ENCODE peak calls at places on chromosomes 6 and 20, in five cellular contexts. C, X, G, A and L are unnamed samples.

GRCh38 chr6:32882879-32883250 is 28.9 kb downstream of the PSMB9 start:
- DNase-seq in C (peak; percentile 20), X (peak; percentile 14), G (no peak), A (peak; percentile 37), L (no peak)

GRCh38 chr6:120230008-120230407 is 880.4 kb upstream of the MAN1A1 start:
- DNase-seq in C (no peak), X (no peak), G (no peak), A (no peak), L (no peak)

GRCh38 chr20:33299111-33299603 is 16.1 kb downstream of the BPIFB1 start:
- DNase-seq in C (peak; percentile 65), X (peak; percentile 42), G (peak; percentile 91), A (peak; percentile 29), L (no peak)

GRCh38 chr20:5550738-5551529 is 199.3 kb upstream of the SHLD1 start:
- DNase-seq in C (no peak), X (no peak), G (no peak), A (no peak), L (no peak)

GRCh38 chr20:24360531-24360930 is 108.9 kb upstream of the SYNDIG1 start:
- DNase-seq in C (no peak), X (no peak), G (no peak), A (no peak), L (no peak)

GRCh38 chr6:74939309-74939708 is 266.5 kb downstream of the COL12A1 start:
- DNase-seq in C (peak; percentile 5), X (peak; percentile 21), G (no peak), A (no peak), L (no peak)

GRCh38 chr6:151635741-151636140 is 141.9 kb downstream of the CCDC170 start:
- DNase-seq in C (no peak), X (no peak), G (no peak), A (no peak), L (no peak)

GRCh38 chr6:69705954-69706353 is 90.9 kb downstream of the LMBRD1 start:
- DNase-seq in C (no peak), X (no peak), G (no peak), A (no peak), L (no peak)

GRCh38 chr20:36070451-36070850 is 84.1 kb upstream of the EPB41L1 start:
- DNase-seq in C (peak; percentile 57), X (no peak), G (no peak), A (no peak), L (no peak)

GRCh38 chr6:119517428-119517827 is 167.9 kb upstream of the MAN1A1 start:
- DNase-seq in C (peak; percentile 28), X (no peak), G (no peak), A (no peak), L (no peak)

GRCh38 chr6:139370047-139370706 is 4.3 kb downstream of the CITED2 start:
- DNase-seq in C (peak; percentile 84), X (peak; percentile 93), G (no peak), A (peak; percentile 86), L (peak; percentile 86)

GRCh38 chr6:142773324-142773723 is 171.7 kb downstream of the HIVEP2 start:
- DNase-seq in C (no peak), X (no peak), G (no peak), A (no peak), L (no peak)

GRCh38 chr20:37416202-37417145 is 70.5 kb downstream of the SRC start:
- DNase-seq in C (no peak), X (no peak), G (no peak), A (no peak), L (no peak)

GRCh38 chr6:154356690-154357089 is at the start of gene IPCEF1:
- DNase-seq in C (no peak), X (no peak), G (no peak), A (no peak), L (no peak)

GRCh38 chr20:24917797-24918578 is 31.1 kb upstream of the CST7 start:
- DNase-seq in C (peak; percentile 80), X (peak; percentile 68), G (peak; percentile 86), A (peak; percentile 51), L (peak; percentile 5)

GRCh38 chr6:144395835-144396234 is 110.7 kb downstream of the UTRN start:
- DNase-seq in C (no peak), X (no peak), G (no peak), A (no peak), L (no peak)

GRCh38 chr6:131849799-131850198 is 42.0 kb downstream of the ENPP1 start:
- DNase-seq in C (no peak), X (no peak), G (no peak), A (no peak), L (no peak)

GRCh38 chr20:53739799-53740785 is 146.5 kb upstream of the ZNF217 start:
- DNase-seq in C (peak; percentile 45), X (peak; percentile 58), G (no peak), A (no peak), L (no peak)

GRCh38 chr6:145814035-145814500 is 527 bp downstream of the FBXO30 start:
- DNase-seq in C (no peak), X (no peak), G (no peak), A (no peak), L (peak; percentile 3)

GRCh38 chr6:148998704-148999103 is 251.9 kb downstream of the UST start:
- DNase-seq in C (no peak), X (no peak), G (no peak), A (peak; percentile 28), L (no peak)

GRCh38 chr6:117920493-117920845 is 13.4 kb downstream of the SLC35F1 start:
- DNase-seq in C (no peak), X (no peak), G (no peak), A (no peak), L (no peak)

GRCh38 chr20:35909176-35909575 is 45.1 kb downstream of the SCAND1 start:
- DNase-seq in C (no peak), X (no peak), G (no peak), A (no peak), L (no peak)

GRCh38 chr20:40689100-40689942 is at the start of gene MAFB:
- DNase-seq in C (peak; percentile 98), X (peak; percentile 94), G (peak; percentile 93), A (peak; percentile 86), L (peak; percentile 25)

GRCh38 chr6:111810321-111811235 is 62.7 kb downstream of the FYN start:
- DNase-seq in C (no peak), X (no peak), G (no peak), A (no peak), L (no peak)

GRCh38 chr6:18262812-18263560 is 1.3 kb downstream of the DEK start:
- DNase-seq in C (peak; percentile 10), X (no peak), G (no peak), A (no peak), L (no peak)

GRCh38 chr6:18261877-18262276 is 2.5 kb downstream of the DEK start:
- DNase-seq in C (no peak), X (no peak), G (no peak), A (no peak), L (no peak)

GRCh38 chr6:18263561-18264337 is 581 bp downstream of the DEK start:
- DNase-seq in C (peak; percentile 68), X (peak; percentile 61), G (peak; percentile 90), A (peak; percentile 48), L (no peak)

GRCh38 chr6:18259675-18260447 is 4.5 kb downstream of the DEK start:
- DNase-seq in C (no peak), X (no peak), G (no peak), A (no peak), L (no peak)

DNA sequence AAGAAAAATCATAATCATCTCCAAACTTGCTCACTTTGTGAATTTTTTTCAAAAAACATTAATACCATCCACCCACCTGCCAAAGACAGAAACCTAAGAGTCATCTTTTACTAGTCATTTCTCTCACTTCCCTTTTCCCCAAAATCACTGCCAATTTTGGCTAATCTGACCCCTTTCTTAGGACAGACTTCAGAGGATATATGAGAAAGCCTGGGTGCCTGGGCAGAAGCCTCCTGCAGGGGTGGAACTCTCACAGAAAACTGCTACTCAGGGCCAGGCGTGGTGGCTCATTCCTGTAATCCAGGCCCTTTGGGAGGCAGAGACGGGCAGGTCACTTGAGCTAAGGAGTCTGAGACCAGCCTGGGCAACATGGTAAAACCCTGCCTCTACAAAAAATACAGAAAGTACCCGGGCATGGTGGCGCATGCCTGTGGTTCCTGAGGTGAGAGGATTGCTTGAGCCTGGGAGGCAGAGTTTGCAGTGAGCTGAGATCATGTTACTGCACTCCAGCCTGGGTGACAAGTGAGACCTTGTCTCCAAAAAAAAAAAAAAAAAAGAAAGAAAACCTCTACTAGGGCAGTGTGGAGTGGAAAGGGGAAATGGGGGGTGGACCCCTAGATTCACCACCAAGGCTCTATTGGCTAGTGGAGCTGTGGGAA is 3.8 kb downstream of the DEK start:
- DNase-seq in C (peak; percentile 28), X (peak; percentile 36), G (no peak), A (peak; percentile 41), L (no peak)
- H3K4me3 ChIP-seq in C (no peak overlapping the region), X (no peak overlapping the region), G (no peak overlapping the region), A (no peak overlapping the region), L (no peak overlapping the region)

GRCh38 chr6:44002591-44003344 is 124.5 kb downstream of the MRPL14 start:
- DNase-seq in C (peak; percentile 49), X (peak; percentile 53), G (peak; percentile 65), A (no peak), L (no peak)
- TF ChIP-seq CTCF in C (peak; percentile 10), X (peak; percentile 28), G (no peak), A (no peak), L (peak; percentile 35)

DNA sequence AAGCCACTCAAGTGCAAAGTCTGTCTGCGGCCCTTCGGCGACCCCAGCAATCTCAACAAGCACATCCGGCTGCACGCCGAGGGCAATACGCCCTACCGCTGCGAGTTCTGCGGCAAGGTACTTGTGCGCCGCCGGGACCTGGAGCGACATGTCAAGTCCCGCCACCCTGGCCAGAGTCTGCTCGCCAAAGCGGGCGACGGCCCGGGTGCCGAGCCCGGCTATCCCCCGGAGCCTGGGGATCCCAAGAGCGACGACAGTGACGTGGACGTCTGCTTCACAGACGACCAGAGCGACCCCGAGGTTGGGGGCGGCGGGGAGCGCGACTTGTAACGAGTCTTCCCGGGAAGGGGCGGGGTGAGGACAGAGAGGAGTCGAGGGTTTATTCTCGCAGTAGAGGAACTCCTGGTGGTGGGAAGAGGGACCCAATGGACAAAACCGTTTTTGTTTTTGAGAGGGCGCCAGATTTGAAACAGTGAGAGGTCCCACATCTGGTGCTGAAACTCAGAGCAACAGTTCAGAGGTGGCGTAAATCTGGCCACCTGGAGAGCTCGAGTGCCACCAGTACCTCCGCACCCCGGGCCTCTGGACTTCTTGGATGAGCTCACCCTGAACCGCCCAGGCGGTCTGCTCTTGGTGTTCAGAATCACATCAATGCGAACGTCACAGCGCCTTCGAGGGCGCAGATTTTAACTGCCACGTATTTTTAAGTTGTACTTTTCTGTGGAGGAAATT is 8.0 kb downstream of the PRDM13 start:
- DNase-seq in C (no peak), X (no peak), G (peak; percentile 79), A (no peak), L (no peak)
- H3K4me3 ChIP-seq in C (peak overlapping the region; percentile 36), X (no peak overlapping the region), G (peak overlapping the region; percentile 66), A (peak overlapping the region; percentile 7), L (no peak overlapping the region)

DNA sequence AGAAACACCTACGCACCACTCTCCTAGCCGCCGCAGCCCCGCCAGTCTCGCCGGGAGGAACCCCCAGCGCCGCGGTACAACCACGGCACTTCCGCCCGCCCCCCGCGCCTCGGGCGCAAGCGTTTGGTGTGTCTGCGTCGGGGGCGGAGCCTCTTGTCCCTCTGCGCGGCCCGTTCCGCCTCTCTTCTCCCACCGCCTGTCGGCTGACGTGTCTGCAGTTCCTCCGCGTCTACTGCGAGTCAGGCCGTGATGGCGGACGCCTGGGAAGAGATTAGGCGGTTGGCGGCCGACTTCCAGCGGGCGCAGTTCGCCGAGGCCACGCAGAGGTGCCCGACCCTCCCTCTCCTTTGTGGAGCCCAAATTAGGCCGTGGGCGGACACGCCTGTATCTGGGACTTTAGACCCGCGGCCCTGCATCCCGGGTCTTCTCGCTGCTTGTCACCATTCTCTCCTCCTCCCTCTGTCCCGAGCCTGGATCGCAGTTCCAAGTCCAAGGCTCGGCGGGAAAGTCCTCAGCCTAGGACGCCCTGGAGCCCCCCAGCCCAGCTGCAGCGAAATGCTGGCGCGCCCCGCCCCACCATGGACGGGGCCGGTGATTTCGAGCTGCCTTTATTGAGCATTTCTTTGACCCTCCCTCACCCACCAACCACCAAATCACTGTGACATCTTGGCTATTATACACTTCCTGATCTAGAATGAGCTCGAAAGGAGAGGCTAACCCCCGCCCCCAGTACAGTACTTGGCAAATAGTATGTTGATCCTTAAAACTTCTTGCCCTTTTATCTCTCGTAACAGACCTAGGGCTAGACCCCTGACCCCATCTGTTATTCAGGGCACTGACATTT is at the start of gene UFL1:
- DNase-seq in C (peak; percentile 95), X (peak; percentile 90), G (peak; percentile 99), A (peak; percentile 90), L (peak; percentile 56)
- TF ChIP-seq CTCF in C (no peak), X (no peak), G (peak; percentile 51), A (no peak), L (peak; percentile 18)